ENCODE peak calls at places on chromosomes 3 and 15, in five cellular contexts. H, J, P, X and E are unnamed samples.

GRCh38 chr3:106007512-106007911 is 138.7 kb upstream of the CBLB start:
- DNase-seq in H (no peak), J (no peak), P (no peak), X (no peak), E (no peak)

GRCh38 chr15:88648357-88649214 is 9.8 kb downstream of the ISG20 start:
- DNase-seq in H (no peak), J (no peak), P (peak; percentile 79), X (peak; percentile 36), E (no peak)

GRCh38 chr3:86787091-86787490 is 203.9 kb downstream of the VGLL3 start:
- DNase-seq in H (no peak), J (no peak), P (no peak), X (peak; percentile 48), E (no peak)

GRCh38 chr15:61720197-61720596 is 340.1 kb downstream of the VPS13C start:
- DNase-seq in H (no peak), J (no peak), P (no peak), X (no peak), E (no peak)

GRCh38 chr3:194512895-194513601 is 26.2 kb upstream of the ATP13A3 start:
- DNase-seq in H (no peak), J (no peak), P (peak; percentile 47), X (no peak), E (no peak)

GRCh38 chr15:79680721-79681120 is 216.1 kb downstream of the MTHFS start:
- DNase-seq in H (no peak), J (no peak), P (no peak), X (peak; percentile 87), E (peak; percentile 61)

GRCh38 chr15:89361451-89362202 is 27.0 kb upstream of the POLG start:
- DNase-seq in H (peak; percentile 82), J (peak; percentile 35), P (peak; percentile 59), X (peak; percentile 78), E (peak; percentile 75)

GRCh38 chr15:87961851-87962816 is 294.4 kb downstream of the NTRK3 start:
- DNase-seq in H (no peak), J (no peak), P (no peak), X (no peak), E (peak; percentile 10)

GRCh38 chr15:31312220-31312619 is 14.4 kb upstream of the KLF13 start:
- DNase-seq in H (no peak), J (no peak), P (no peak), X (no peak), E (no peak)

GRCh38 chr15:28104326-28104725 is 5.2 kb upstream of the OCA2 start:
- DNase-seq in H (no peak), J (no peak), P (no peak), X (no peak), E (no peak)

GRCh38 chr15:50438251-50438650 is 14.0 kb downstream of the USP8 start:
- DNase-seq in H (no peak), J (no peak), P (no peak), X (no peak), E (no peak)

GRCh38 chr3:115692887-115693524 is 69.7 kb downstream of the GAP43 start:
- DNase-seq in H (peak; percentile 84), J (peak; percentile 51), P (peak; percentile 69), X (peak; percentile 85), E (peak; percentile 92)

GRCh38 chr3:179606534-179607085 is 2.0 kb downstream of the NDUFB5 start:
- DNase-seq in H (peak; percentile 85), J (no peak), P (no peak), X (no peak), E (no peak)

GRCh38 chr3:88034463-88034862 is 24.3 kb downstream of the CGGBP1 start:
- DNase-seq in H (no peak), J (no peak), P (no peak), X (no peak), E (no peak)

GRCh38 chr15:40263036-40263754 is 19.7 kb downstream of the ANKRD63 start:
- DNase-seq in H (no peak), J (no peak), P (no peak), X (peak; percentile 82), E (no peak)

GRCh38 chr3:32245200-32245599 is 6.7 kb downstream of the CMTM8 start:
- DNase-seq in H (no peak), J (no peak), P (no peak), X (no peak), E (no peak)

GRCh38 chr3:184005981-184006507 is 11.6 kb downstream of the ABCC5 start:
- DNase-seq in H (peak; percentile 79), J (no peak), P (peak; percentile 90), X (peak; percentile 14), E (peak; percentile 62)

DNA sequence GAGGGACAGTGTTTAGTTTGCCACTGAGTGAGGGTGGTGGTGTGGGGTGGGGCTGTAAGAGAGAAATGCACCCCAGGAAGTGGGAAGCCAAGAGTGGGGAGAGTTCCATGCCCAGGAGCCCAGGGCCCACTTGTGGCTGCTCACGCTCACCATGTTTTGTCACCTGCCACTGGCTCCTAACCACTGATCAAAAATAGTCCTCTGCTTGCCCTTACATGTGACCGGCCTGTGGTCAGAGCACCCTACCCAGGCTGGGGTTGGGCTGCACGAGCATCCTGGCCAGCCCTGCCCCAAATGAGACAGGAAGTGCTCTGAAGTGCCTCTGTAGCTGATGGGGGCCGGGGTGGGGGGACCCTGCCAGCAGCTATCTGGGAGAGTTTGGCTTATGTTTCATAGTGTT is 216.3 kb downstream of the RPLP1 start:
- DNase-seq in H (no peak), J (no peak), P (peak; percentile 31), X (no peak), E (no peak)
- H3K4me1 ChIP-seq in H (peaks cover 37% of the 10 kb centered on the region), J (peaks cover 32% of the 10 kb centered on the region), P (peaks cover 15% of the 10 kb centered on the region), X (no peaks in the 10 kb centered on the region), E (no peaks in the 10 kb centered on the region)

GRCh38 chr3:120062474-120062873 is 31.8 kb downstream of the GSK3B start:
- DNase-seq in H (no peak), J (no peak), P (no peak), X (peak; percentile 5), E (no peak)
- H3K27ac ChIP-seq in H (no peak overlapping the region), J (no peak overlapping the region), P (no peak overlapping the region), X (no peak overlapping the region), E (no peak overlapping the region)

GRCh38 chr3:25458420-25458814 is 30.4 kb downstream of the RARB start:
- DNase-seq in H (no peak), J (no peak), P (no peak), X (no peak), E (no peak)
- H3K4me1 ChIP-seq in H (no peaks in the 10 kb centered on the region), J (peaks cover 22% of the 10 kb centered on the region), P (peaks cover 62% of the 10 kb centered on the region), X (peaks cover 31% of the 10 kb centered on the region), E (peaks cover 38% of the 10 kb centered on the region)

GRCh38 chr3:66796343-66796742 is 201.8 kb upstream of the KBTBD8 start:
- DNase-seq in H (no peak), J (no peak), P (no peak), X (no peak), E (no peak)

GRCh38 chr3:66803206-66803605 is 194.9 kb upstream of the KBTBD8 start:
- DNase-seq in H (peak; percentile 73), J (no peak), P (no peak), X (no peak), E (peak; percentile 78)

GRCh38 chr3:66795365-66795764 is 202.7 kb upstream of the KBTBD8 start:
- DNase-seq in H (no peak), J (no peak), P (no peak), X (peak; percentile 55), E (no peak)

GRCh38 chr3:66800941-66801545 is 197.1 kb upstream of the KBTBD8 start:
- DNase-seq in H (no peak), J (no peak), P (no peak), X (peak; percentile 35), E (no peak)

GRCh38 chr3:66797916-66798560 is 200.1 kb upstream of the KBTBD8 start:
- DNase-seq in H (no peak), J (no peak), P (peak; percentile 27), X (peak; percentile 81), E (peak; percentile 78)
- H3K27ac ChIP-seq in H (no peak overlapping the region), J (no peak overlapping the region), P (no peak overlapping the region), X (peak overlapping the region; percentile 33), E (peak overlapping the region; percentile 28)

DNA sequence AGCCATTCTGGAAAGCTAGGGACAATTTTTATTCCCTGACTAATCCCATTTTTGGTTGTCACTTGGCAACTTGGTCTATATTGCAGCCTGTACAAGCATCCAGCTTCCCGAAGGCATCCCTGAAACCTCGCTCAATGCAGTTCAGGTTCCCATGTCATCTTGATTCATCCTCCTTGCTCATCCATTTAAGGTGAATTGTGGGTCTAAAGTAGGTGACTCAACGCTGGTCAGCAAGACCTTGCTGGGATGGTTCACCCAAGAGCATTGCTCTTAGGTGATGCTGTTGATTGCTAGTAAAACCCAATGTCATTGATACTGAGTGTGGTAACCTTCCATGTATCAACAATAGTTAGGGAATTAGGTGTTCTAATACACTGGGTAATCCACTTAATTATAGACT is 13.1 kb upstream of the RAB8B start:
- DNase-seq in H (no peak), J (no peak), P (no peak), X (peak; percentile 68), E (no peak)
- H3K4me1 ChIP-seq in H (no peaks in the 10 kb centered on the region), J (no peaks in the 10 kb centered on the region), P (no peaks in the 10 kb centered on the region), X (peaks cover 16% of the 10 kb centered on the region), E (no peaks in the 10 kb centered on the region)

GRCh38 chr15:64143276-64143675 is 8.3 kb upstream of the SNX22 start:
- DNase-seq in H (no peak), J (no peak), P (no peak), X (no peak), E (no peak)
- H3K27ac ChIP-seq in H (no peak overlapping the region), J (no peak overlapping the region), P (no peak overlapping the region), X (no peak overlapping the region), E (no peak overlapping the region)

DNA sequence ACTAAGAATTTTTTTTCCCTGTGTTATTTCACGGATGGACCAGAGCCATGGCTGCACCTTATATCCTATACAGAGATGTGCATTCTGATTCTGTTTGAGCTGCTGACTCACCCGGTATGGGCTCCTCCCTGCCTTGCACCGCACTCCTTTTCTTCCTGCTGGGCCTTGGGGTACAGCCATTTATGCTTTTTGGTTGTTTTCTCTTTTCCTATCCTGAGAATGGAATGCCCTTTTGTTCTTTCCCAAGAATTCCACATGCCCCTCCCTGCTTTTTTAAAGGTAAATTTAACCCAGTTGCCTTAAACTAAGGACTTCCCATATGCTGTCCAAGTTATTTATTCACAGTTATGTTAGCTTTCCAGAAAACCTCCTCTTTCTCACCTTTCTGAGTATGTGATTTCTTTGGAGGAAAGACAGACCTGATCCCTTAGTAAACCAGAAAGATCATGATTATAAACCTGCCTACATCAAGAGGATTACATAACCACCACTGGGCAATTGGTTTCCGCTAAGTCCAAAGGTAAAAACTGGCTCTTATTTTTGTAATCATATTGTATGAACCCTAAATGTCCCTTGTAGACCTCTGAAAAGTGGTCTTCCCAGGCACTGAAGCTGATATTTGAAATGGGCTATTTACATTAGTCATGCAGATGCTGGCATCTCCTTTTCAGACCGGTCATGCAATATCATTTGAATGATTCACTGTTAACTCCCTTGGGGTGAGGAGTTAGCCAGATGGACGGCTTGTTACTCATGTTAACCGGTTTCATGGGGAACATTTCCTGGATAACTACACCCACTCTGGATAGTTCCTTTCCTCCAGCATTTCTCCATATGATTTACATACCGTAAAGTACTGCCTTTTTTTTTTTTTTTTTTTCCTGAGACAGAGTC is 45.5 kb downstream of the TMOD3 start:
- DNase-seq in H (no peak), J (no peak), P (peak; percentile 31), X (peak; percentile 98), E (peak; percentile 87)
- H3K4me1 ChIP-seq in H (no peaks in the 10 kb centered on the region), J (peaks cover 6% of the 10 kb centered on the region), P (peaks cover 27% of the 10 kb centered on the region), X (peaks cover 44% of the 10 kb centered on the region), E (peaks cover 27% of the 10 kb centered on the region)

GRCh38 chr3:197001106-197001971 is 28.3 kb downstream of the MELTF start:
- DNase-seq in H (no peak), J (no peak), P (no peak), X (no peak), E (no peak)
- H3K27ac ChIP-seq in H (no peak overlapping the region), J (peak overlapping the region; percentile 73), P (peak overlapping the region; percentile 78), X (no peak overlapping the region), E (no peak overlapping the region)